ENCODE peak calls at places on chromosomes 3 and 15, in ten cellular contexts. One of them, this sample, is unnamed.
A peak's percentile ranks its signal among the peaks of the same experiment; 100 is the strongest.

GRCh38 chr3:79937567-79937966 is 169.8 kb upstream of the ROBO1 start:
- DNase-seq in NCI-H2227 treated with DMSO at 0.1 percent for 48 hours: no peak
- DNase-seq in HS-5: peak; percentile 30
- DNase-seq in fibroblast of lung: peak; percentile 62
- DNase-seq in EL: no peak
- DNase-seq in activated T-cell treated with anti-CD3 and anti-CD28 coated beads for 1 hour: no peak
- DNase-seq in cortex of kidney: no peak
- DNase-seq in NCI-H2107: no peak
- DNase-seq in NCI-H345: no peak
- DNase-seq in effector memory CD8-positive, alpha-beta T cell: no peak
- DNase-seq in this sample: no peak

GRCh38 chr3:46867550-46867898 is 4.3 kb upstream of the MYL3 start:
- DNase-seq in HS-5: no peak
- DNase-seq in cortex of kidney: peak; percentile 41
- DNase-seq in effector memory CD8-positive, alpha-beta T cell: no peak
- DNase-seq in NCI-H345: no peak
- DNase-seq in activated T-cell treated with anti-CD3 and anti-CD28 coated beads for 1 hour: no peak
- DNase-seq in fibroblast of lung: peak; percentile 8
- DNase-seq in NCI-H2227 treated with DMSO at 0.1 percent for 48 hours: no peak
- DNase-seq in EL: no peak
- DNase-seq in NCI-H2107: no peak
- DNase-seq in this sample: no peak

GRCh38 chr3:136070334-136070733 is 104.8 kb downstream of the PPP2R3A start:
- DNase-seq in NCI-H2227 treated with DMSO at 0.1 percent for 48 hours: no peak
- DNase-seq in NCI-H345: no peak
- DNase-seq in EL: peak; percentile 95
- DNase-seq in effector memory CD8-positive, alpha-beta T cell: no peak
- DNase-seq in HS-5: peak; percentile 94
- DNase-seq in cortex of kidney: no peak
- DNase-seq in NCI-H2107: no peak
- DNase-seq in fibroblast of lung: peak; percentile 90
- DNase-seq in activated T-cell treated with anti-CD3 and anti-CD28 coated beads for 1 hour: no peak
- DNase-seq in this sample: no peak

GRCh38 chr3:192637803-192638202 is 89.5 kb downstream of the FGF12 start:
- DNase-seq in activated T-cell treated with anti-CD3 and anti-CD28 coated beads for 1 hour: no peak
- DNase-seq in effector memory CD8-positive, alpha-beta T cell: no peak
- DNase-seq in NCI-H2227 treated with DMSO at 0.1 percent for 48 hours: no peak
- DNase-seq in NCI-H345: no peak
- DNase-seq in EL: no peak
- DNase-seq in NCI-H2107: no peak
- DNase-seq in fibroblast of lung: no peak
- DNase-seq in HS-5: no peak
- DNase-seq in cortex of kidney: no peak
- DNase-seq in this sample: no peak

GRCh38 chr3:127961963-127962362 is 46.9 kb downstream of the KBTBD12 start:
- DNase-seq in effector memory CD8-positive, alpha-beta T cell: no peak
- DNase-seq in cortex of kidney: no peak
- DNase-seq in NCI-H2227 treated with DMSO at 0.1 percent for 48 hours: no peak
- DNase-seq in fibroblast of lung: peak; percentile 59
- DNase-seq in NCI-H345: no peak
- DNase-seq in HS-5: no peak
- DNase-seq in NCI-H2107: no peak
- DNase-seq in EL: peak; percentile 59
- DNase-seq in activated T-cell treated with anti-CD3 and anti-CD28 coated beads for 1 hour: no peak
- DNase-seq in this sample: no peak

GRCh38 chr15:41919954-41920538 is 26.2 kb upstream of the SPTBN5 start:
- DNase-seq in EL: peak; percentile 54
- DNase-seq in activated T-cell treated with anti-CD3 and anti-CD28 coated beads for 1 hour: no peak
- DNase-seq in NCI-H345: no peak
- DNase-seq in cortex of kidney: no peak
- DNase-seq in NCI-H2107: no peak
- DNase-seq in HS-5: no peak
- DNase-seq in NCI-H2227 treated with DMSO at 0.1 percent for 48 hours: no peak
- DNase-seq in effector memory CD8-positive, alpha-beta T cell: no peak
- DNase-seq in fibroblast of lung: peak; percentile 91
- DNase-seq in this sample: no peak

GRCh38 chr3:8538904-8539303 is 37.3 kb downstream of the LMCD1 start:
- DNase-seq in fibroblast of lung: peak; percentile 86
- DNase-seq in effector memory CD8-positive, alpha-beta T cell: no peak
- DNase-seq in HS-5: no peak
- DNase-seq in activated T-cell treated with anti-CD3 and anti-CD28 coated beads for 1 hour: no peak
- DNase-seq in cortex of kidney: no peak
- DNase-seq in EL: peak; percentile 72
- DNase-seq in NCI-H2227 treated with DMSO at 0.1 percent for 48 hours: no peak
- DNase-seq in NCI-H345: no peak
- DNase-seq in NCI-H2107: no peak
- DNase-seq in this sample: no peak

GRCh38 chr15:96344706-96345559 is 14.4 kb downstream of the NR2F2 start:
- DNase-seq in EL: peak; percentile 19
- DNase-seq in effector memory CD8-positive, alpha-beta T cell: no peak
- DNase-seq in activated T-cell treated with anti-CD3 and anti-CD28 coated beads for 1 hour: no peak
- DNase-seq in cortex of kidney: no peak
- DNase-seq in NCI-H2107: no peak
- DNase-seq in NCI-H2227 treated with DMSO at 0.1 percent for 48 hours: no peak
- DNase-seq in NCI-H345: no peak
- DNase-seq in HS-5: no peak
- DNase-seq in fibroblast of lung: peak; percentile 40
- DNase-seq in this sample: no peak

GRCh38 chr3:30747771-30748281 is 141.4 kb downstream of the TGFBR2 start:
- DNase-seq in NCI-H345: peak; percentile 4
- DNase-seq in EL: peak; percentile 59
- DNase-seq in fibroblast of lung: peak; percentile 92
- DNase-seq in cortex of kidney: no peak
- DNase-seq in HS-5: no peak
- DNase-seq in effector memory CD8-positive, alpha-beta T cell: no peak
- DNase-seq in NCI-H2107: no peak
- DNase-seq in NCI-H2227 treated with DMSO at 0.1 percent for 48 hours: no peak
- DNase-seq in activated T-cell treated with anti-CD3 and anti-CD28 coated beads for 1 hour: no peak
- DNase-seq in this sample: no peak

GRCh38 chr3:81173514-81173913 is 587.9 kb downstream of the GBE1 start:
- DNase-seq in activated T-cell treated with anti-CD3 and anti-CD28 coated beads for 1 hour: no peak
- DNase-seq in NCI-H345: no peak
- DNase-seq in cortex of kidney: no peak
- DNase-seq in NCI-H2227 treated with DMSO at 0.1 percent for 48 hours: no peak
- DNase-seq in NCI-H2107: no peak
- DNase-seq in EL: no peak
- DNase-seq in HS-5: no peak
- DNase-seq in effector memory CD8-positive, alpha-beta T cell: no peak
- DNase-seq in fibroblast of lung: no peak
- DNase-seq in this sample: no peak

GRCh38 chr3:21163961-21164360 is 587.0 kb downstream of the ZNF385D start:
- DNase-seq in NCI-H2227 treated with DMSO at 0.1 percent for 48 hours: no peak
- DNase-seq in NCI-H345: no peak
- DNase-seq in HS-5: no peak
- DNase-seq in activated T-cell treated with anti-CD3 and anti-CD28 coated beads for 1 hour: no peak
- DNase-seq in cortex of kidney: no peak
- DNase-seq in NCI-H2107: no peak
- DNase-seq in fibroblast of lung: no peak
- DNase-seq in effector memory CD8-positive, alpha-beta T cell: no peak
- DNase-seq in EL: no peak
- DNase-seq in this sample: peak; percentile 83

GRCh38 chr3:99859855-99860254 is 42.2 kb downstream of the CMSS1 start:
- DNase-seq in NCI-H2107: no peak
- DNase-seq in fibroblast of lung: peak; percentile 97
- DNase-seq in effector memory CD8-positive, alpha-beta T cell: no peak
- DNase-seq in activated T-cell treated with anti-CD3 and anti-CD28 coated beads for 1 hour: no peak
- DNase-seq in cortex of kidney: no peak
- DNase-seq in EL: peak; percentile 94
- DNase-seq in NCI-H2227 treated with DMSO at 0.1 percent for 48 hours: no peak
- DNase-seq in NCI-H345: no peak
- DNase-seq in HS-5: peak; percentile 90
- DNase-seq in this sample: no peak

GRCh38 chr3:181081930-181082329 is 92.4 kb upstream of the DNAJC19 start:
- DNase-seq in NCI-H2107: no peak
- DNase-seq in fibroblast of lung: no peak
- DNase-seq in NCI-H2227 treated with DMSO at 0.1 percent for 48 hours: no peak
- DNase-seq in cortex of kidney: no peak
- DNase-seq in EL: no peak
- DNase-seq in effector memory CD8-positive, alpha-beta T cell: no peak
- DNase-seq in NCI-H345: no peak
- DNase-seq in HS-5: no peak
- DNase-seq in activated T-cell treated with anti-CD3 and anti-CD28 coated beads for 1 hour: no peak
- DNase-seq in this sample: no peak

GRCh38 chr15:63188247-63188936 is 1.0 kb upstream of the RAB8B start:
- DNase-seq in NCI-H2227 treated with DMSO at 0.1 percent for 48 hours: no peak
- DNase-seq in NCI-H345: no peak
- DNase-seq in NCI-H2107: no peak
- DNase-seq in activated T-cell treated with anti-CD3 and anti-CD28 coated beads for 1 hour: no peak
- DNase-seq in cortex of kidney: no peak
- DNase-seq in HS-5: no peak
- DNase-seq in fibroblast of lung: no peak
- DNase-seq in effector memory CD8-positive, alpha-beta T cell: no peak
- DNase-seq in EL: peak; percentile 21
- DNase-seq in this sample: no peak

GRCh38 chr15:67945951-67946700 is 106.3 kb upstream of the RNU6-1 start:
- DNase-seq in effector memory CD8-positive, alpha-beta T cell: no peak
- DNase-seq in HS-5: no peak
- DNase-seq in cortex of kidney: no peak
- DNase-seq in EL: peak; percentile 88
- DNase-seq in NCI-H2227 treated with DMSO at 0.1 percent for 48 hours: no peak
- DNase-seq in NCI-H2107: no peak
- DNase-seq in activated T-cell treated with anti-CD3 and anti-CD28 coated beads for 1 hour: no peak
- DNase-seq in fibroblast of lung: peak; percentile 37
- DNase-seq in NCI-H345: no peak
- DNase-seq in this sample: no peak

GRCh38 chr3:122497425-122497824 is 17.3 kb downstream of the KPNA1 start:
- DNase-seq in NCI-H2227 treated with DMSO at 0.1 percent for 48 hours: no peak
- DNase-seq in HS-5: peak; percentile 83
- DNase-seq in activated T-cell treated with anti-CD3 and anti-CD28 coated beads for 1 hour: no peak
- DNase-seq in cortex of kidney: no peak
- DNase-seq in EL: peak; percentile 92
- DNase-seq in fibroblast of lung: peak; percentile 93
- DNase-seq in NCI-H2107: no peak
- DNase-seq in effector memory CD8-positive, alpha-beta T cell: peak; percentile 17
- DNase-seq in NCI-H345: no peak
- DNase-seq in this sample: no peak

GRCh38 chr3:58422756-58423324 is 10.8 kb downstream of the PDHB start:
- DNase-seq in activated T-cell treated with anti-CD3 and anti-CD28 coated beads for 1 hour: no peak
- DNase-seq in fibroblast of lung: peak; percentile 41
- DNase-seq in cortex of kidney: no peak
- DNase-seq in EL: no peak
- DNase-seq in NCI-H2227 treated with DMSO at 0.1 percent for 48 hours: no peak
- DNase-seq in NCI-H345: no peak
- DNase-seq in NCI-H2107: no peak
- DNase-seq in effector memory CD8-positive, alpha-beta T cell: no peak
- DNase-seq in HS-5: no peak
- DNase-seq in this sample: no peak

GRCh38 chr15:101255615-101256350 is 3.9 kb upstream of the CHSY1 start:
- DNase-seq in NCI-H2107: no peak
- DNase-seq in activated T-cell treated with anti-CD3 and anti-CD28 coated beads for 1 hour: no peak
- DNase-seq in fibroblast of lung: peak; percentile 92
- DNase-seq in NCI-H345: no peak
- DNase-seq in cortex of kidney: no peak
- DNase-seq in NCI-H2227 treated with DMSO at 0.1 percent for 48 hours: peak; percentile 32
- DNase-seq in EL: no peak
- DNase-seq in effector memory CD8-positive, alpha-beta T cell: no peak
- DNase-seq in HS-5: no peak
- DNase-seq in this sample: no peak

GRCh38 chr3:113105980-113106379 is 105.4 kb upstream of the BOC start:
- DNase-seq in EL: peak; percentile 21
- DNase-seq in NCI-H2227 treated with DMSO at 0.1 percent for 48 hours: no peak
- DNase-seq in NCI-H2107: no peak
- DNase-seq in HS-5: no peak
- DNase-seq in fibroblast of lung: peak; percentile 50
- DNase-seq in effector memory CD8-positive, alpha-beta T cell: no peak
- DNase-seq in cortex of kidney: no peak
- DNase-seq in NCI-H345: no peak
- DNase-seq in activated T-cell treated with anti-CD3 and anti-CD28 coated beads for 1 hour: no peak
- DNase-seq in this sample: no peak

GRCh38 chr3:171193693-171194092 is 167.2 kb upstream of the SLC2A2 start:
- DNase-seq in effector memory CD8-positive, alpha-beta T cell: no peak
- DNase-seq in HS-5: no peak
- DNase-seq in fibroblast of lung: peak; percentile 62
- DNase-seq in cortex of kidney: no peak
- DNase-seq in activated T-cell treated with anti-CD3 and anti-CD28 coated beads for 1 hour: no peak
- DNase-seq in NCI-H345: no peak
- DNase-seq in NCI-H2107: no peak
- DNase-seq in NCI-H2227 treated with DMSO at 0.1 percent for 48 hours: no peak
- DNase-seq in EL: peak; percentile 27
- DNase-seq in this sample: no peak

GRCh38 chr3:101070260-101071121 is 77.3 kb upstream of the ABI3BP start:
- DNase-seq in effector memory CD8-positive, alpha-beta T cell: peak; percentile 39
- DNase-seq in EL: peak; percentile 38
- DNase-seq in NCI-H2107: peak; percentile 36
- DNase-seq in HS-5: no peak
- DNase-seq in fibroblast of lung: peak; percentile 8
- DNase-seq in cortex of kidney: no peak
- DNase-seq in activated T-cell treated with anti-CD3 and anti-CD28 coated beads for 1 hour: peak; percentile 27
- DNase-seq in NCI-H345: peak; percentile 6
- DNase-seq in NCI-H2227 treated with DMSO at 0.1 percent for 48 hours: no peak
- DNase-seq in this sample: no peak

GRCh38 chr3:27311400-27311799 is 57.8 kb downstream of the NEK10 start:
- DNase-seq in EL: peak; percentile 98
- DNase-seq in NCI-H2227 treated with DMSO at 0.1 percent for 48 hours: no peak
- DNase-seq in activated T-cell treated with anti-CD3 and anti-CD28 coated beads for 1 hour: no peak
- DNase-seq in HS-5: peak; percentile 85
- DNase-seq in NCI-H2107: no peak
- DNase-seq in cortex of kidney: no peak
- DNase-seq in effector memory CD8-positive, alpha-beta T cell: no peak
- DNase-seq in fibroblast of lung: peak; percentile 95
- DNase-seq in NCI-H345: no peak
- DNase-seq in this sample: no peak

This sample was measured in cerebellar nuclear complex.